ENCODE peak calls at places on chromosomes 7 and 10, in four cellular contexts. T is GM12892, E is A549, Z is heart left ventricle. N is an unnamed sample.

GRCh38 chr7:140982508-140982907 is 32.2 kb downstream of the MRPS33 start:
- DNase-seq in T (no peak), E (no peak), Z (no peak), N (no peak)

GRCh38 chr7:96085953-96086352 is 235.9 kb downstream of the SLC25A13 start:
- DNase-seq in T (no peak), E (no peak), Z (no peak), N (no peak)

GRCh38 chr10:45420453-45421192 is 46.6 kb downstream of the ALOX5 start:
- DNase-seq in T (no peak), E (no peak), Z (peak), N (peak)

GRCh38 chr7:94441138-94441537 is 46.4 kb downstream of the COL1A2 start:
- DNase-seq in T (no peak), E (no peak), Z (no peak), N (no peak)

GRCh38 chr10:133318494-133319127 is 9.9 kb downstream of the ZNF511 start:
- DNase-seq in T (peak), E (peak), Z (peak), N (peak)

GRCh38 chr7:141362580-141363435 is 188.4 kb upstream of the AGK start:
- DNase-seq in T (no peak), E (peak), Z (peak), N (no peak)

GRCh38 chr7:139842414-139843210 is 13.5 kb downstream of the TBXAS1 start:
- DNase-seq in T (no peak), E (no peak), Z (no peak), N (no peak)

GRCh38 chr7:143988986-143989745 is 11.0 kb upstream of the OR6B1 start:
- DNase-seq in T (no peak), E (no peak), Z (no peak), N (peak)

GRCh38 chr7:33108591-33108930 is 643 bp downstream of the RP9 start:
- DNase-seq in T (no peak), E (peak), Z (no peak), N (no peak)

GRCh38 chr10:120392245-120392644 is 64.8 kb upstream of the PLPP4 start:
- DNase-seq in T (no peak), E (no peak), Z (no peak), N (no peak)

GRCh38 chr7:138316421-138317043 is 143.5 kb upstream of the TRIM24 start:
- DNase-seq in T (no peak), E (peak), Z (no peak), N (no peak)

GRCh38 chr10:32187686-32188085 is 131.5 kb upstream of the KIF5B start:
- DNase-seq in T (no peak), E (no peak), Z (no peak), N (no peak)

GRCh38 chr10:24866615-24867583 is 85.5 kb downstream of the PRTFDC1 start:
- DNase-seq in T (no peak), E (peak), Z (peak), N (peak)

GRCh38 chr10:114015708-114016107 is 28.0 kb upstream of the ADRB1 start:
- DNase-seq in T (no peak), E (no peak), Z (no peak), N (no peak)

GRCh38 chr10:10630281-10630680 is 387.4 kb upstream of the CELF2 start:
- DNase-seq in T (no peak), E (no peak), Z (no peak), N (no peak)

GRCh38 chr7:38751416-38751815 is 120.2 kb upstream of the AMPH start:
- DNase-seq in T (no peak), E (no peak), Z (no peak), N (no peak)

GRCh38 chr7:8254215-8254614 is 7.8 kb downstream of the ICA1 start:
- DNase-seq in T (no peak), E (no peak), Z (no peak), N (no peak)

GRCh38 chr7:123602648-123603047 is 1.0 kb downstream of the ASB15 start:
- DNase-seq in T (no peak), E (no peak), Z (no peak), N (no peak)

GRCh38 chr10:23100331-23101030 is 5.1 kb downstream of the MSRB2 start:
- DNase-seq in T (no peak), E (no peak), Z (no peak), N (no peak)

GRCh38 chr10:109902992-109903947 is 20.0 kb downstream of the XPNPEP1 start:
- DNase-seq in T (no peak), E (no peak), Z (no peak), N (no peak)

GRCh38 chr7:99767662-99768061 is 16.3 kb downstream of the CYP3A4 start:
- DNase-seq in T (no peak), E (no peak), Z (no peak), N (no peak)

GRCh38 chr10:21702633-21703111 is 168.6 kb downstream of the MLLT10 start:
- DNase-seq in T (no peak), E (no peak), Z (no peak), N (no peak)

GRCh38 chr7:80478683-80479082 is 33.2 kb downstream of the GNAT3 start:
- DNase-seq in T (no peak), E (peak), Z (no peak), N (no peak)

GRCh38 chr7:6273380-6273837 is 985 bp upstream of the CYTH3 start:
- DNase-seq in T (no peak), E (no peak), Z (no peak), N (no peak)

GRCh38 chr10:62083868-62084267 is 182.4 kb downstream of the ARID5B start:
- DNase-seq in T (no peak), E (no peak), Z (peak), N (peak)

GRCh38 chr10:31320179-31320597 is 1.2 kb downstream of the ZEB1 start:
- DNase-seq in T (peak), E (peak), Z (peak), N (peak)

GRCh38 chr10:78706986-78707500 is 361.7 kb upstream of the ZMIZ1 start:
- DNase-seq in T (no peak), E (no peak), Z (no peak), N (no peak)

GRCh38 chr7:151518781-151519044 is 982 bp downstream of the RHEB start:
- DNase-seq in T (no peak), E (no peak), Z (no peak), N (no peak)

GRCh38 chr7:151517601-151518104 is 2.0 kb downstream of the RHEB start:
- DNase-seq in T (no peak), E (no peak), Z (no peak), N (no peak)

GRCh38 chr7:151520419-151521229 is 929 bp upstream of the RHEB start:
- DNase-seq in T (no peak), E (no peak), Z (peak), N (no peak)

GRCh38 chr7:151518105-151518780 is 1.5 kb downstream of the RHEB start:
- DNase-seq in T (no peak), E (no peak), Z (peak), N (peak)

GRCh38 chr7:151519765-151520418 is at the start of gene RHEB:
- DNase-seq in T (peak), E (peak), Z (peak), N (peak)
- TF ChIP-seq POLR2A in T (no peak), E (no peak), Z (no peak), N (peak)

GRCh38 chr10:118672163-118672562 is 76.7 kb upstream of the PRLHR start:
- DNase-seq in T (no peak), E (no peak), Z (no peak), N (no peak)

GRCh38 chr10:118669835-118670234 is 74.4 kb upstream of the PRLHR start:
- DNase-seq in T (no peak), E (no peak), Z (no peak), N (no peak)

GRCh38 chr10:118668228-118668952 is 72.9 kb upstream of the PRLHR start:
- DNase-seq in T (no peak), E (no peak), Z (no peak), N (no peak)

GRCh38 chr10:118669020-118669766 is 73.7 kb upstream of the PRLHR start:
- DNase-seq in T (no peak), E (no peak), Z (no peak), N (no peak)

DNA sequence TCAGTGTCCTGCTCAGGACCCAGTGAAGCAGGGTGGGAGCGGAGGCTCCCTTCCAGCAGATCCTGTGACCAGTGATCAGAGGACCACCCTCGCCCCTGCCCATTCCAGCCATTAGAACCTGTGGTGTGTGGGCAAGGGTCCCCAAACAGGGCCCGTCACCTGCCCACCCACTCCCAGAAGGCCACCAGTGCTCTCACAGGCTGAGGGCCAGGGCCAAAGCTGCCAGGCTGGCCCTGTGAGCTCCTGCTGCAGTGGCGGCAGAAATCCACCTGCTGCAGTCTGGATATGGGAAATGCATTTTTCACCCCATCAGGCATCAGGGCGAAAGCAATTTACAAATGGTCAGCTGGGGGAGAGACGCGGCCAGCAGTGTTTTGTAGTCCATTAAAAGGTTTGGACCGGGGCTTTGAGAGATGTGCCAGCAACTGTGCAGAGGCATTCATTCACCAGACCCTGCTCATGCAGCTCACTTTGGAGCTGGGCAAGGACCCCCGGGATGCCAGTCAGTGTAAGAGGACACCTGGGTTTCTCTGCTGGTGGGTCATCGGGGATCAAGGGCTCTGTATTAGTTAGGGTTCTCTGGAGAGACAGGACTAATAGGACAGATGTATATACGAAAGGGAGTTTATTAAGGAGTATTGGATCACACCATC is 75.2 kb upstream of the PRLHR start:
- DNase-seq in T (no peak), E (no peak), Z (no peak), N (no peak)
- TF ChIP-seq POLR2A in T (no peak), E (no peak), Z (no peak), N (no peak)

GRCh38 chr10:60389413-60390009 is at the start of gene ANK3:
- DNase-seq in T (no peak), E (no peak), Z (no peak), N (no peak)

GRCh38 chr10:60390224-60390626 is 550 bp upstream of the ANK3 start:
- DNase-seq in T (no peak), E (no peak), Z (no peak), N (no peak)

GRCh38 chr10:60387531-60387930 is 2.1 kb downstream of the ANK3 start:
- DNase-seq in T (no peak), E (no peak), Z (no peak), N (no peak)

GRCh38 chr10:60388709-60389241 is 900 bp downstream of the ANK3 start:
- DNase-seq in T (no peak), E (no peak), Z (no peak), N (no peak)

GRCh38 chr10:60388116-60388515 is 1.6 kb downstream of the ANK3 start:
- DNase-seq in T (no peak), E (no peak), Z (no peak), N (no peak)
- TF ChIP-seq POLR2A in T (no peak), E (no peak), Z (no peak), N (no peak)

DNA sequence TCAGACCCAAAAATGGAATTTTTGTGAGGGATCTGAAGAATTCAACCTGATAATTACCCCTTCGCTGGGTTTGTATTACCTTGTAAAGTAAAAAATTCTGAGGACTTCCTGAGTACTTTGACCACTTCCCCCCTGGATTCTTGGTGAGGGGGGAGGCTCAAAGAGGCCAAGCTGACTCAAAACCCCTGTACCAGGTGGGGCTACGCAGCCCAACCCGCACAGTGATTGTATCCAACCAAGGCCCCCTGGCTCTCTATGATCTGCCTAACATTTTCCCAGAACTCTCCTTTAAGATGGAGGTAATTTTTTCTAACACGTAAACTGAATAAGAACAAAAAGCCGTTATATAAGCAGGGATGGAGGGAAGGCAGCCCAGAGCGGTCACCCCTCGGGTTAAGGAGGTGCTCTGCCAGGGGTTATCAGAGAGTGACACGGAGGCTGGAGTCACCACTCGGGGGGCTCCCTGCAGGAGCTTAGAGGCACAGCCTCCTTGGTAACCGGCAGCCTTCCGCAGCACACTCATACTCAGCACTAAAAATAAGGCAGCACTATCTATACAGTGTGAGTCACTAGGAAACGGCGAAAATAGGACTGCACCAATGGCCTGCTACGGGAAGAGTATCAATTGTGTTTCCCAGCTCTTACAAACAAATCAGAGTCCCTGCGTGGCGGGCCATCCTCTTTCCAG is 255.4 kb downstream of the ELMO1 start:
- DNase-seq in T (no peak), E (no peak), Z (peak), N (peak)
- TF ChIP-seq POLR2A in T (no peak), E (no peak), Z (no peak), N (no peak)

DNA sequence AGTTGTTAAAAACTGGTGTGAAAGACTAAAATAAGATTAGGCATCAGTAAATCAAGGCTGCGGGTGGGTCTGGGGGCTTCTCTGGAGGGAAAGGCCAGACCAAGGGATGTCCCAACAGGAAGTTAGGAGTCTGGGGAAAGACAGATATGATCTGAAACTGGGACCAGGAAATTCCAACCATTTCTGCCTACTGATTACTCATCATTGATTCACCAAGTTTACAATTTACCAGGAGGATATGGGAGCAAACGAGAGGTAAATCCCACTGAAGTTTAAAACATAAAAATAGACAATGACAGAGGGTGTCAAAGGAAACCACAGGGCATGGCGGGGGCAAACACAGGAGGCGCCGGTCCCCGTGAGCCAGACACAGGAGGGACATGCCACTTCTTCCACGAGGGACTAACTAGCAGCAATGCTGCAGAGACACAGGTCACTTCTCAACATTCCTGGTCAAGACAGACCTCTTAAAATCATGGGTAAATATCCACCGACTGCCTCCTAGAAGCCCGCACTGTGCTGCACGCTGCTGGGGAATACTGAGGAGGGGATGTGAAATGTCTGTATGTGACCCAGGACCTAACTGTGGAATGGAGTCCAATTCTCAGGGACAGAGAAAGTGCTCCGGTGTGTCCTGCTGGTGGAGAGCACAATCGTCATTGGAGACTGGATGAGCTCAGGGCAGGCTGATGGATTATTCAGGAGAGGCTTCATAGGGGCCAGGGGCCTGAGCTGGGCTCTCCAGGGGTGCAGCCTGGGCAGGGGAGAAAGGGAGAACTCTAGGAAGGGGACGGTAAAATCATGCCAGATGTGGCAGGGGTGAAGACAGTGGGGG is 153.4 kb upstream of the KLF14 start:
- DNase-seq in T (no peak), E (no peak), Z (no peak), N (no peak)
- TF ChIP-seq POLR2A in T (no peak), E (no peak), Z (no peak), N (no peak)

GRCh38 chr10:97584060-97584797 is at the start of gene HOGA1:
- DNase-seq in T (no peak), E (peak), Z (peak), N (no peak)
- TF ChIP-seq POLR2A in T (no peak), E (peak), Z (no peak), N (no peak)

N was measured in K562.